ENCODE peak calls at places on chromosomes 11 and 22, in nine cellular contexts. One of them, this sample, is unnamed. For H3K36me3, the result is how much of the 10 kb centered on the place peaks cover.

GRCh38 chr11:68840661-68841653 is 759 bp downstream of the CPT1A start:
- DNase-seq in stomach: peak
- DNase-seq in transverse colon: peak
- DNase-seq in suprapubic skin: no peak
- DNase-seq in SK-N-SH: peak
- DNase-seq in prostate gland: peak
- DNase-seq in upper lobe of left lung: peak
- DNase-seq in vagina: no peak
- DNase-seq in GM23338: peak
- DNase-seq in this sample: no peak

GRCh38 chr22:32378703-32379272 is 21.1 kb downstream of the RFPL3 start:
- DNase-seq in GM23338: peak
- DNase-seq in stomach: no peak
- DNase-seq in prostate gland: no peak
- DNase-seq in SK-N-SH: peak
- DNase-seq in vagina: no peak
- DNase-seq in upper lobe of left lung: no peak
- DNase-seq in transverse colon: peak
- DNase-seq in suprapubic skin: no peak
- DNase-seq in this sample: no peak

GRCh38 chr22:33515733-33516297 is 404.5 kb downstream of the LARGE1 start:
- DNase-seq in SK-N-SH: no peak
- DNase-seq in vagina: no peak
- DNase-seq in GM23338: no peak
- DNase-seq in upper lobe of left lung: no peak
- DNase-seq in suprapubic skin: no peak
- DNase-seq in stomach: peak
- DNase-seq in prostate gland: no peak
- DNase-seq in transverse colon: no peak
- DNase-seq in this sample: no peak

GRCh38 chr11:118924591-118925585 is 838 bp downstream of the BCL9L start:
- DNase-seq in vagina: peak
- DNase-seq in suprapubic skin: no peak
- DNase-seq in GM23338: peak
- DNase-seq in transverse colon: peak
- DNase-seq in upper lobe of left lung: peak
- DNase-seq in SK-N-SH: peak
- DNase-seq in prostate gland: no peak
- DNase-seq in stomach: peak
- DNase-seq in this sample: no peak

GRCh38 chr11:19510468-19510867 is 202.2 kb upstream of the NAV2 start:
- DNase-seq in SK-N-SH: no peak
- DNase-seq in vagina: no peak
- DNase-seq in suprapubic skin: no peak
- DNase-seq in prostate gland: no peak
- DNase-seq in upper lobe of left lung: no peak
- DNase-seq in GM23338: no peak
- DNase-seq in transverse colon: no peak
- DNase-seq in stomach: no peak
- DNase-seq in this sample: no peak

GRCh38 chr11:67277231-67277961 is 11.1 kb downstream of the GRK2 start:
- DNase-seq in stomach: peak
- DNase-seq in transverse colon: peak
- DNase-seq in vagina: no peak
- DNase-seq in prostate gland: peak
- DNase-seq in upper lobe of left lung: peak
- DNase-seq in suprapubic skin: peak
- DNase-seq in GM23338: peak
- DNase-seq in SK-N-SH: no peak
- DNase-seq in this sample: peak

GRCh38 chr11:84215671-84216070 is 929.5 kb upstream of the CCDC90B start:
- DNase-seq in suprapubic skin: no peak
- DNase-seq in GM23338: no peak
- DNase-seq in prostate gland: no peak
- DNase-seq in upper lobe of left lung: no peak
- DNase-seq in transverse colon: no peak
- DNase-seq in SK-N-SH: no peak
- DNase-seq in vagina: no peak
- DNase-seq in stomach: no peak
- DNase-seq in this sample: no peak

GRCh38 chr11:61791737-61792309 is 576 bp downstream of the TMEM258 start:
- DNase-seq in prostate gland: peak
- DNase-seq in transverse colon: peak
- DNase-seq in SK-N-SH: peak
- DNase-seq in upper lobe of left lung: no peak
- DNase-seq in stomach: peak
- DNase-seq in GM23338: peak
- DNase-seq in vagina: no peak
- DNase-seq in suprapubic skin: no peak
- DNase-seq in this sample: peak

GRCh38 chr11:76644591-76644990 is 26.0 kb downstream of the LRRC32 start:
- DNase-seq in prostate gland: no peak
- DNase-seq in GM23338: no peak
- DNase-seq in vagina: peak
- DNase-seq in transverse colon: no peak
- DNase-seq in SK-N-SH: no peak
- DNase-seq in upper lobe of left lung: no peak
- DNase-seq in stomach: no peak
- DNase-seq in suprapubic skin: peak
- DNase-seq in this sample: no peak

GRCh38 chr11:69491071-69492031 is 9.9 kb downstream of the LINC01488 start:
- DNase-seq in transverse colon: no peak
- DNase-seq in upper lobe of left lung: peak
- DNase-seq in stomach: no peak
- DNase-seq in GM23338: no peak
- DNase-seq in prostate gland: no peak
- DNase-seq in SK-N-SH: no peak
- DNase-seq in vagina: no peak
- DNase-seq in suprapubic skin: no peak
- DNase-seq in this sample: no peak

GRCh38 chr22:29148036-29148435 is 57.7 kb upstream of the EMID1 start:
- DNase-seq in transverse colon: no peak
- DNase-seq in SK-N-SH: no peak
- DNase-seq in stomach: peak
- DNase-seq in prostate gland: no peak
- DNase-seq in vagina: no peak
- DNase-seq in upper lobe of left lung: no peak
- DNase-seq in suprapubic skin: peak
- DNase-seq in GM23338: no peak
- DNase-seq in this sample: no peak

GRCh38 chr11:43508511-43508918 is 149.8 kb downstream of the TTC17 start:
- DNase-seq in suprapubic skin: no peak
- DNase-seq in prostate gland: no peak
- DNase-seq in upper lobe of left lung: no peak
- DNase-seq in SK-N-SH: no peak
- DNase-seq in vagina: no peak
- DNase-seq in stomach: no peak
- DNase-seq in GM23338: no peak
- DNase-seq in transverse colon: peak
- DNase-seq in this sample: no peak

DNA sequence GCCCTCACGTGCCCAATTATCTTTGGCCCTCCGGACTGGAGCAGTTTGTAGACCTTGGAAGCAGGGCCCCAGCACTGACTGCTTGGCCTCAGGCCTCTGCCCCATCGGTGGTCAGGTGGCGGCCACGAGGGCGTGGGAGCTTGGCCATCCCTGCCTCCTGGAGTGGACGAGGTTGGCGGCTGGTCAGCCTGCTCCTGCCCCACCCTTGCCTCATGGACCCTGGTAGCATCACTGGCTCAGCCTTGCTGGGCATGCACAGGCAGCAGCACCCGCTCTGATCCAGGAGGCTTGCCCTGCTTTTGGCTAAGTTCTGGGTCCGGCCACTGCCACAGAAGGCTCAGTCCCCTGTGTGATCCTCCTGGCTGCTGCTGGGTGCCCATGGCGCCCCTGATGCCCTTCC is 4.1 kb downstream of the KRTAP5-3 start:
- DNase-seq in SK-N-SH: no peak
- DNase-seq in prostate gland: no peak
- DNase-seq in upper lobe of left lung: peak
- DNase-seq in vagina: no peak
- DNase-seq in stomach: no peak
- DNase-seq in GM23338: no peak
- DNase-seq in suprapubic skin: no peak
- DNase-seq in transverse colon: no peak
- DNase-seq in this sample: no peak
- TF ChIP-seq POLR2AphosphoS5 in SK-N-SH: no peak
- TF ChIP-seq POLR2AphosphoS5 in prostate gland: no peak
- TF ChIP-seq POLR2AphosphoS5 in upper lobe of left lung: no peak
- TF ChIP-seq POLR2AphosphoS5 in vagina: no peak
- TF ChIP-seq POLR2AphosphoS5 in stomach: no peak
- TF ChIP-seq POLR2AphosphoS5 in GM23338: no peak
- TF ChIP-seq POLR2AphosphoS5 in suprapubic skin: no peak
- TF ChIP-seq POLR2AphosphoS5 in transverse colon: no peak
- TF ChIP-seq POLR2AphosphoS5 in this sample: no peak

GRCh38 chr22:20561882-20562281 is 54.5 kb downstream of the MED15 start:
- DNase-seq in transverse colon: no peak
- DNase-seq in SK-N-SH: no peak
- DNase-seq in suprapubic skin: no peak
- DNase-seq in prostate gland: no peak
- DNase-seq in upper lobe of left lung: no peak
- DNase-seq in vagina: no peak
- DNase-seq in GM23338: no peak
- DNase-seq in stomach: no peak
- DNase-seq in this sample: no peak
- H3K36me3 ChIP-seq in transverse colon: under half
- H3K36me3 ChIP-seq in SK-N-SH: half or more
- H3K36me3 ChIP-seq in suprapubic skin: half or more
- H3K36me3 ChIP-seq in prostate gland: under half
- H3K36me3 ChIP-seq in upper lobe of left lung: half or more
- H3K36me3 ChIP-seq in vagina: under half
- H3K36me3 ChIP-seq in GM23338: under half
- H3K36me3 ChIP-seq in stomach: under half
- H3K36me3 ChIP-seq in this sample: under half

GRCh38 chr11:85951428-85952107 is 96.4 kb downstream of the CCDC83 start:
- DNase-seq in suprapubic skin: no peak
- DNase-seq in SK-N-SH: no peak
- DNase-seq in transverse colon: no peak
- DNase-seq in prostate gland: no peak
- DNase-seq in upper lobe of left lung: no peak
- DNase-seq in vagina: no peak
- DNase-seq in GM23338: no peak
- DNase-seq in stomach: no peak
- DNase-seq in this sample: no peak

GRCh38 chr11:85949798-85950197 is 94.6 kb downstream of the CCDC83 start:
- DNase-seq in upper lobe of left lung: no peak
- DNase-seq in SK-N-SH: no peak
- DNase-seq in stomach: no peak
- DNase-seq in suprapubic skin: no peak
- DNase-seq in GM23338: no peak
- DNase-seq in prostate gland: no peak
- DNase-seq in vagina: no peak
- DNase-seq in transverse colon: no peak
- DNase-seq in this sample: no peak

GRCh38 chr11:85950317-85951048 is 95.3 kb downstream of the CCDC83 start:
- DNase-seq in suprapubic skin: no peak
- DNase-seq in GM23338: no peak
- DNase-seq in transverse colon: no peak
- DNase-seq in vagina: no peak
- DNase-seq in stomach: no peak
- DNase-seq in SK-N-SH: no peak
- DNase-seq in prostate gland: no peak
- DNase-seq in upper lobe of left lung: no peak
- DNase-seq in this sample: no peak

GRCh38 chr11:85948884-85949283 is 93.7 kb downstream of the CCDC83 start:
- DNase-seq in prostate gland: no peak
- DNase-seq in upper lobe of left lung: no peak
- DNase-seq in GM23338: no peak
- DNase-seq in suprapubic skin: no peak
- DNase-seq in transverse colon: no peak
- DNase-seq in stomach: no peak
- DNase-seq in vagina: no peak
- DNase-seq in SK-N-SH: no peak
- DNase-seq in this sample: no peak

DNA sequence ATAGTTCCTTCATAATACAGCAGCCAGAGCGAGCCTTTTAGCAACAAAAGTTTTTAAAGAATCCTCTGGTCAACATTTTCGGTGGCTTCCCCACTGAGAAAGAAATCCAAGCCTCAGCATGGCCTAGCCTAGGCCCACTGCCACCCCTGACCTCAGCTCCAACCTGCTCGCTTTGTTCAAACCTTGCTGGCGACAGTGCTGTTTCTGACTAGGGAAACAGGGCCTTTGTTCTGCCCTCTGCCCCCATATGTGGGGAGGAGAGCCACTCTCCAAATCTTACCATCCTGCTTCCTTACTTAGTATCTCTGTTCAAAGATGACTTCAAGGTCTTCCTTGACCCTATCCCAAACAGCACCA is 95.8 kb downstream of the CCDC83 start:
- DNase-seq in suprapubic skin: no peak
- DNase-seq in stomach: no peak
- DNase-seq in GM23338: no peak
- DNase-seq in SK-N-SH: no peak
- DNase-seq in vagina: no peak
- DNase-seq in transverse colon: no peak
- DNase-seq in prostate gland: no peak
- DNase-seq in upper lobe of left lung: no peak
- DNase-seq in this sample: no peak
- TF ChIP-seq POLR2AphosphoS5 in suprapubic skin: no peak
- TF ChIP-seq POLR2AphosphoS5 in stomach: no peak
- TF ChIP-seq POLR2AphosphoS5 in GM23338: no peak
- TF ChIP-seq POLR2AphosphoS5 in SK-N-SH: peak
- TF ChIP-seq POLR2AphosphoS5 in vagina: no peak
- TF ChIP-seq POLR2AphosphoS5 in transverse colon: no peak
- TF ChIP-seq POLR2AphosphoS5 in prostate gland: no peak
- TF ChIP-seq POLR2AphosphoS5 in upper lobe of left lung: no peak
- TF ChIP-seq POLR2AphosphoS5 in this sample: no peak

GRCh38 chr11:12212181-12212820 is 101.9 kb downstream of the MICAL2 start:
- DNase-seq in suprapubic skin: no peak
- DNase-seq in SK-N-SH: no peak
- DNase-seq in upper lobe of left lung: no peak
- DNase-seq in prostate gland: no peak
- DNase-seq in stomach: no peak
- DNase-seq in vagina: no peak
- DNase-seq in GM23338: no peak
- DNase-seq in transverse colon: no peak
- DNase-seq in this sample: no peak

GRCh38 chr11:12212821-12213185 is 102.4 kb downstream of the MICAL2 start:
- DNase-seq in stomach: no peak
- DNase-seq in prostate gland: no peak
- DNase-seq in GM23338: no peak
- DNase-seq in suprapubic skin: no peak
- DNase-seq in upper lobe of left lung: no peak
- DNase-seq in SK-N-SH: no peak
- DNase-seq in transverse colon: no peak
- DNase-seq in vagina: no peak
- DNase-seq in this sample: no peak

GRCh38 chr11:12214751-12215150 is 104.4 kb downstream of the MICAL2 start:
- DNase-seq in vagina: no peak
- DNase-seq in GM23338: no peak
- DNase-seq in stomach: no peak
- DNase-seq in transverse colon: no peak
- DNase-seq in SK-N-SH: no peak
- DNase-seq in upper lobe of left lung: no peak
- DNase-seq in suprapubic skin: no peak
- DNase-seq in prostate gland: no peak
- DNase-seq in this sample: no peak

GRCh38 chr11:12215192-12215591 is 104.8 kb downstream of the MICAL2 start:
- DNase-seq in upper lobe of left lung: no peak
- DNase-seq in prostate gland: no peak
- DNase-seq in suprapubic skin: no peak
- DNase-seq in GM23338: peak
- DNase-seq in transverse colon: no peak
- DNase-seq in SK-N-SH: no peak
- DNase-seq in vagina: no peak
- DNase-seq in stomach: no peak
- DNase-seq in this sample: no peak

GRCh38 chr11:12213920-12214319 is 103.5 kb downstream of the MICAL2 start:
- DNase-seq in transverse colon: no peak
- DNase-seq in GM23338: no peak
- DNase-seq in vagina: no peak
- DNase-seq in upper lobe of left lung: no peak
- DNase-seq in prostate gland: no peak
- DNase-seq in stomach: no peak
- DNase-seq in suprapubic skin: no peak
- DNase-seq in SK-N-SH: no peak
- DNase-seq in this sample: no peak
- H3K36me3 ChIP-seq in transverse colon: under half
- H3K36me3 ChIP-seq in GM23338: under half
- H3K36me3 ChIP-seq in vagina: under half
- H3K36me3 ChIP-seq in upper lobe of left lung: under half
- H3K36me3 ChIP-seq in prostate gland: under half
- H3K36me3 ChIP-seq in stomach: under half
- H3K36me3 ChIP-seq in suprapubic skin: half or more
- H3K36me3 ChIP-seq in SK-N-SH: half or more
- H3K36me3 ChIP-seq in this sample: under half